ENCODE peak calls at places on chromosome 22, in four cellular contexts. One of them, this sample, is unnamed.

GRCh38 chr22:37033605-37034430 is 14.3 kb downstream of the MPST start:
- DNase-seq in K562: no peak
- DNase-seq in H1: no peak
- DNase-seq in HepG2: peak; percentile 71
- DNase-seq in this sample: no peak

GRCh38 chr22:22618923-22619322 is 25.5 kb upstream of the GGTLC2 start:
- DNase-seq in K562: peak; percentile 10
- DNase-seq in H1: no peak
- DNase-seq in HepG2: no peak
- DNase-seq in this sample: no peak

GRCh38 chr22:24434472-24435322 is 7.3 kb downstream of the ADORA2A start:
- DNase-seq in K562: no peak
- DNase-seq in H1: no peak
- DNase-seq in HepG2: no peak
- DNase-seq in this sample: peak; percentile 92

GRCh38 chr22:37171662-37172061 is 16.4 kb downstream of the C1QTNF6 start:
- DNase-seq in K562: no peak
- DNase-seq in H1: no peak
- DNase-seq in HepG2: no peak
- DNase-seq in this sample: no peak

GRCh38 chr22:39818050-39818449 is 75.5 kb downstream of the ENTHD1 start:
- DNase-seq in K562: peak; percentile 72
- DNase-seq in H1: no peak
- DNase-seq in HepG2: no peak
- DNase-seq in this sample: no peak

GRCh38 chr22:33227791-33228190 is 169.6 kb upstream of the SYN3 start:
- DNase-seq in K562: no peak
- DNase-seq in H1: no peak
- DNase-seq in HepG2: no peak
- DNase-seq in this sample: no peak

GRCh38 chr22:44917372-44918165 is 92.2 kb downstream of the PHF21B start:
- DNase-seq in K562: no peak
- DNase-seq in H1: no peak
- DNase-seq in HepG2: no peak
- DNase-seq in this sample: no peak

GRCh38 chr22:17101475-17102296 is 16.9 kb downstream of the IL17RA start:
- DNase-seq in K562: no peak
- DNase-seq in H1: no peak
- DNase-seq in HepG2: no peak
- DNase-seq in this sample: no peak

GRCh38 chr22:47396515-47396914 is 634.1 kb downstream of the TBC1D22A start:
- DNase-seq in K562: no peak
- DNase-seq in H1: no peak
- DNase-seq in HepG2: no peak
- DNase-seq in this sample: no peak

GRCh38 chr22:33018232-33018864 is 39.8 kb downstream of the SYN3 start:
- DNase-seq in K562: peak; percentile 50
- DNase-seq in H1: peak; percentile 93
- DNase-seq in HepG2: peak; percentile 43
- DNase-seq in this sample: peak; percentile 8

GRCh38 chr22:24156146-24156914 is 25.0 kb upstream of the SUSD2 start:
- DNase-seq in K562: no peak
- DNase-seq in H1: peak; percentile 54
- DNase-seq in HepG2: no peak
- DNase-seq in this sample: no peak

GRCh38 chr22:25372000-25372595 is 152.7 kb downstream of the CRYBB2 start:
- DNase-seq in K562: no peak
- DNase-seq in H1: no peak
- DNase-seq in HepG2: no peak
- DNase-seq in this sample: no peak

GRCh38 chr22:39292561-39293074 is 26.8 kb downstream of the RPL3 start:
- DNase-seq in K562: peak; percentile 94
- DNase-seq in H1: no peak
- DNase-seq in HepG2: peak; percentile 81
- DNase-seq in this sample: no peak

GRCh38 chr22:23688571-23688970 is 2.2 kb upstream of the RGL4 start:
- DNase-seq in K562: no peak
- DNase-seq in H1: no peak
- DNase-seq in HepG2: no peak
- DNase-seq in this sample: no peak

GRCh38 chr22:41280065-41280464 is 5.9 kb downstream of the RANGAP1 start:
- DNase-seq in K562: no peak
- DNase-seq in H1: no peak
- DNase-seq in HepG2: no peak
- DNase-seq in this sample: no peak

GRCh38 chr22:36334081-36334831 is 53.5 kb downstream of the MYH9 start:
- DNase-seq in K562: peak; percentile 88
- DNase-seq in H1: no peak
- DNase-seq in HepG2: no peak
- DNase-seq in this sample: no peak

GRCh38 chr22:31532060-31532459 is 35.7 kb downstream of the SFI1 start:
- DNase-seq in K562: no peak
- DNase-seq in H1: no peak
- DNase-seq in HepG2: no peak
- DNase-seq in this sample: no peak
- TF ChIP-seq BRCA1 in K562: no peak
- TF ChIP-seq BRCA1 in H1: no peak
- TF ChIP-seq BRCA1 in HepG2: no peak
- TF ChIP-seq BRCA1 in this sample: no peak

DNA sequence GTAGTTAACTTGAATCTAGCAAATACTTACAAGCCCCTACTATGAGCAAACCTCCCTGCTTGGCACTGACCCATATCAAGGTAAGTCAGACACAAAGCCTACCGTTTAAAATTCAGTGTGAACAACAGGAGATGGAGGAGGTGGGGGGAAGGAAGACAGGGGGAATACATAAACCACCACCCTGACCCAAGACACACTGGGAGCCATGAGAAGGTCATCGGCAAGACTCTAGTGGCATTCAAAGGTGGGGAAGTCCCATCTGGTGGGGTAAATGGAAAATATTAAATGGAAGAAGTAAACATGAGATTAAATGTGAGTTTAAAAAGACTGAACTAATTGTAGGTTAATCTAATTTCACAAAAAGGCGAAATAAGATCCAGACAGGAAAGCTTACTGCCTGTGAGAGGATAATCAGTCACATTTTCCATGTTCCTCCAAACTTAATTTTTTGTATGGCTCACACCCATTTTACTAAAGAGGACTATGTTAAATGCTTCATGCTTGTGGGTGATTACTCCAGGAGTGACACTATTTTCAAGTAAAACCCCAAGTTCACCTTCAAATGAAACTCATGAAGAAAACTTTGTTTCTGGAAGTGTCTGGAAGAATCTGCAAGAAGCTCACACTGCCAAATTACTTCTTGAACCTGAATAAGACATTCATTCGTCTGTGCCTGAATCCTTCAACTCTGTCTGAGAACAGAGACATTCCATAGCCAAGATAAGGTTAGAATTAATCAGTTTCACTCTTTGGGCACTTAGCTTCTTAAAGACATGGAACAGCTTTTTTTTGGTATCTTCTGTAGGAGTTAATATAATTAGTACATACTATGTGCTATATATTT is 51.7 kb downstream of the PITPNB start:
- DNase-seq in K562: no peak
- DNase-seq in H1: no peak
- DNase-seq in HepG2: no peak
- DNase-seq in this sample: no peak
- TF ChIP-seq RAD21 in K562: no peak
- TF ChIP-seq RAD21 in H1: no peak
- TF ChIP-seq RAD21 in HepG2: no peak
- TF ChIP-seq RAD21 in this sample: no peak

DNA sequence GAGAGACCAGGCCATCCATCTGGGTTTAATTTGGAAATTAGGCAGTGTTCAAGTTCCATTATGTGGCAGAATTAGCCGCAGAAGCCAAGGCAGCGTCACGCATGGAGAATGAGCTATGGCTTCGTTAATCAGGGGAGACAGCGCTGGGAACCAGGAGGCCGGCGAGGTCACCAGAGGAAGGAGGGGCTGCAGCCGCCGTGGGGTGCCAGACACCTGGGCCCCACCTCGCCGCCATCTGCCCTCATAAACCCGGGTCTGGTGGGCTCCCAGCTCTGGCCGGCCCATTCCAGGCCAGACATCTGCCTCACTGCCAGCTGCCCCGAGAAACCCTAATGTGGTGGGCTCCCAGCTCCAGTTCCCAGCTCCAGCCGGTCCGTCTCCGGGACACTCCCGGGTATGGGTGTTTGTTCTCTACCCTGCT is 676.9 kb downstream of the BRD1 start:
- DNase-seq in K562: no peak
- DNase-seq in H1: no peak
- DNase-seq in HepG2: no peak
- DNase-seq in this sample: no peak
- TF ChIP-seq BRCA1 in K562: no peak
- TF ChIP-seq BRCA1 in H1: no peak
- TF ChIP-seq BRCA1 in HepG2: no peak
- TF ChIP-seq BRCA1 in this sample: no peak

GRCh38 chr22:20580179-20580578 is 72.8 kb downstream of the MED15 start:
- DNase-seq in K562: no peak
- DNase-seq in H1: no peak
- DNase-seq in HepG2: no peak
- DNase-seq in this sample: no peak
- TF ChIP-seq RAD21 in K562: no peak
- TF ChIP-seq RAD21 in H1: no peak
- TF ChIP-seq RAD21 in HepG2: no peak
- TF ChIP-seq RAD21 in this sample: no peak

GRCh38 chr22:21571679-21572078 is 4.2 kb downstream of the UBE2L3 start:
- DNase-seq in K562: no peak
- DNase-seq in H1: no peak
- DNase-seq in HepG2: no peak
- DNase-seq in this sample: no peak
- TF ChIP-seq BRCA1 in K562: no peak
- TF ChIP-seq BRCA1 in H1: no peak
- TF ChIP-seq BRCA1 in HepG2: no peak
- TF ChIP-seq BRCA1 in this sample: no peak